ENCODE peak calls at places on chromosomes 13 and 19, in ten cellular contexts. H is CD8-positive, alpha-beta T cell; M is activated naive CD4-positive, alpha-beta T cell treated with anti-CD3 and anti-CD28 coated beads for 36 hours; F is psoas muscle; Y is mucosa of gallbladder; G is GDM1; A is hypothalamus; U is T-cell; D is stimulated activated CD4-positive, alpha-beta T cell treated with anti-CD3 and anti-CD28 coated beads, Interleukin-2, amount 100 ng/mL, for 48 hours; P is neural progenitor cell. X is an unnamed sample.

GRCh38 chr13:101945435-101945834 is 456.4 kb downstream of the FGF14 start:
- DNase-seq in Y (no peak), M (no peak), D (no peak), F (no peak), U (no peak), A (no peak), G (no peak), H (no peak), P (peak; percentile 29), X (no peak)

GRCh38 chr13:57437587-57437986 is 194.0 kb upstream of the PCDH17 start:
- DNase-seq in F (no peak), Y (no peak), D (no peak), P (no peak), U (no peak), G (no peak), A (no peak), M (no peak), H (no peak), X (no peak)

GRCh38 chr13:87122551-87122950 is 548.6 kb upstream of the SLITRK5 start:
- DNase-seq in A (no peak), D (no peak), H (no peak), P (no peak), Y (no peak), G (peak; percentile 26), M (no peak), F (no peak), U (no peak), X (no peak)

GRCh38 chr13:28819748-28820098 is 416 bp upstream of the MTUS2 start:
- DNase-seq in Y (peak; percentile 35), F (no peak), H (peak; percentile 13), D (peak; percentile 46), M (peak; percentile 53), P (peak; percentile 94), A (peak; percentile 28), U (no peak), G (no peak), X (peak; percentile 44)

GRCh38 chr19:46856062-46857022 is 4.5 kb upstream of the ARHGAP35 start:
- DNase-seq in A (peak; percentile 98), P (peak; percentile 97), H (peak; percentile 88), G (peak; percentile 85), D (peak; percentile 85), Y (peak; percentile 96), U (peak; percentile 78), F (peak; percentile 99), M (peak; percentile 94), X (peak; percentile 96)

GRCh38 chr19:41808663-41809566 is 12.5 kb downstream of the CEACAM3 start:
- DNase-seq in H (no peak), F (peak; percentile 55), U (no peak), P (no peak), D (no peak), Y (no peak), G (peak; percentile 72), M (no peak), A (no peak), X (peak; percentile 56)

GRCh38 chr19:4922530-4923378 is 13.5 kb downstream of the UHRF1 start:
- DNase-seq in G (no peak), H (no peak), M (no peak), D (no peak), U (no peak), A (no peak), Y (no peak), P (no peak), F (no peak), X (no peak)

GRCh38 chr13:24842533-24843278 is 78.7 kb downstream of the RNF17 start:
- DNase-seq in A (no peak), M (no peak), P (no peak), G (no peak), F (no peak), D (no peak), Y (no peak), U (no peak), H (no peak), X (no peak)

GRCh38 chr13:48158290-48158689 is 63.4 kb upstream of the MED4 start:
- DNase-seq in Y (no peak), A (no peak), U (no peak), P (no peak), H (no peak), F (no peak), D (no peak), M (no peak), G (no peak), X (no peak)

GRCh38 chr19:27971071-27971470 is 1241.9 kb downstream of the UQCRFS1 start:
- DNase-seq in H (no peak), F (no peak), M (no peak), A (no peak), U (no peak), G (no peak), Y (no peak), P (peak; percentile 86), D (no peak), X (no peak)

GRCh38 chr19:30450101-30450500 is 77.9 kb downstream of the ZNF536 start:
- DNase-seq in M (no peak), P (peak; percentile 71), F (no peak), G (no peak), D (no peak), U (no peak), H (no peak), Y (peak; percentile 11), A (peak; percentile 44), X (no peak)

GRCh38 chr19:19817357-19817756 is 4.2 kb downstream of the ZNF506 start:
- DNase-seq in D (peak; percentile 29), P (no peak), M (peak; percentile 87), Y (no peak), H (peak; percentile 17), A (no peak), F (no peak), G (no peak), U (no peak), X (no peak)

GRCh38 chr13:106522112-106522511 is 13.3 kb downstream of the EFNB2 start:
- DNase-seq in Y (no peak), H (no peak), M (no peak), D (no peak), F (no peak), P (no peak), U (no peak), A (no peak), G (no peak), X (no peak)

GRCh38 chr19:10510301-10510802 is 6.9 kb downstream of the S1PR5 start:
- DNase-seq in A (no peak), Y (no peak), P (peak; percentile 64), G (no peak), M (peak; percentile 74), F (no peak), D (peak; percentile 62), U (peak; percentile 51), H (peak; percentile 48), X (no peak)

GRCh38 chr13:25743426-25743825 is 308.4 kb downstream of the SHISA2 start:
- DNase-seq in Y (no peak), H (no peak), P (no peak), A (no peak), G (no peak), D (no peak), F (no peak), M (no peak), U (no peak), X (no peak)

GRCh38 chr13:74443623-74444022 is 309.4 kb upstream of the KLF12 start:
- DNase-seq in F (no peak), A (no peak), D (no peak), H (no peak), Y (no peak), G (no peak), M (no peak), P (no peak), U (no peak), X (no peak)

GRCh38 chr19:10193666-10194499 is 870 bp downstream of the DNMT1 start:
- DNase-seq in D (peak; percentile 43), F (no peak), M (peak; percentile 43), H (peak; percentile 15), G (no peak), Y (no peak), A (no peak), U (no peak), P (no peak), X (no peak)

GRCh38 chr19:32873560-32873959 is 4.0 kb upstream of the SLC7A9 start:
- DNase-seq in D (peak; percentile 7), H (no peak), F (no peak), Y (no peak), M (peak; percentile 15), P (no peak), G (no peak), A (no peak), U (no peak), X (no peak)

GRCh38 chr13:110062077-110062776 is 244.7 kb downstream of the COL4A1 start:
- DNase-seq in P (no peak), Y (peak; percentile 60), D (no peak), U (no peak), H (no peak), F (peak; percentile 58), A (no peak), M (no peak), G (no peak), X (no peak)

GRCh38 chr19:3112375-3113099 is 18.4 kb downstream of the GNA11 start:
- DNase-seq in D (no peak), U (no peak), H (no peak), P (no peak), G (no peak), Y (no peak), F (no peak), A (no peak), M (no peak), X (no peak)

GRCh38 chr13:44373601-44374347 is at the start of gene SERP2:
- DNase-seq in G (no peak), F (peak; percentile 62), M (no peak), Y (no peak), P (peak; percentile 84), A (peak; percentile 57), H (no peak), D (no peak), U (no peak), X (no peak)

GRCh38 chr13:28161370-28161769 is 23.0 kb downstream of the PAN3 start:
- DNase-seq in P (peak; percentile 59), F (no peak), A (no peak), U (no peak), H (no peak), M (no peak), D (no peak), G (no peak), Y (no peak), X (peak; percentile 33)